ENCODE peak calls at places on chromosomes 2 and 18, in ten cellular contexts. X is AG10803; F is iris pigment epithelial cell; J is Kasumi-1; B is NCI-H2081; G is body of pancreas; T is stimulated activated CD4-positive, alpha-beta T cell treated with anti-CD3 and anti-CD28 coated beads, TNF-alpha, amount 100 ng/mL, for 48 hours; I is NCI-H1930; O is IMR-90; Z is HT1080. Q is an unnamed sample.

GRCh38 chr2:170813611-170814550 is 2.8 kb upstream of the GAD1 start:
- DNase-seq in X (peak), F (peak), J (peak), B (peak), G (peak), T (no peak), I (peak), O (peak), Z (peak), Q (peak)

GRCh38 chr2:168246072-168246482 is 1.3 kb downstream of the STK39 start:
- DNase-seq in X (no peak), F (no peak), J (no peak), B (peak), G (no peak), T (no peak), I (no peak), O (no peak), Z (no peak), Q (no peak)

GRCh38 chr18:68660355-68661183 is 54.3 kb downstream of the TMX3 start:
- DNase-seq in X (peak), F (peak), J (peak), B (peak), G (no peak), T (no peak), I (no peak), O (peak), Z (peak), Q (peak)

GRCh38 chr2:196534533-196534932 is 105.0 kb upstream of the CCDC150 start:
- DNase-seq in X (no peak), F (no peak), J (no peak), B (no peak), G (no peak), T (no peak), I (no peak), O (no peak), Z (no peak), Q (no peak)

GRCh38 chr2:214265991-214266489 is 144.8 kb upstream of the VWC2L start:
- DNase-seq in X (peak), F (peak), J (no peak), B (no peak), G (no peak), T (no peak), I (no peak), O (peak), Z (no peak), Q (no peak)

GRCh38 chr2:240172071-240172895 is 31.8 kb upstream of the OTOS start:
- DNase-seq in X (no peak), F (no peak), J (no peak), B (no peak), G (no peak), T (no peak), I (no peak), O (no peak), Z (no peak), Q (no peak)

GRCh38 chr18:79900610-79901570 is 50.6 kb downstream of the SLC66A2 start:
- DNase-seq in X (no peak), F (no peak), J (no peak), B (no peak), G (peak), T (no peak), I (no peak), O (no peak), Z (no peak), Q (no peak)

GRCh38 chr2:75539955-75540716 is 20.6 kb downstream of the EVA1A start:
- DNase-seq in X (peak), F (no peak), J (no peak), B (no peak), G (no peak), T (no peak), I (no peak), O (no peak), Z (no peak), Q (no peak)

GRCh38 chr2:62505109-62505508 is 886 bp downstream of the TMEM17 start:
- DNase-seq in X (peak), F (no peak), J (no peak), B (peak), G (no peak), T (no peak), I (no peak), O (no peak), Z (no peak), Q (no peak)

GRCh38 chr2:8539743-8540551 is 141.9 kb upstream of the ID2 start:
- DNase-seq in X (no peak), F (no peak), J (peak), B (peak), G (peak), T (no peak), I (no peak), O (no peak), Z (no peak), Q (no peak)

GRCh38 chr2:1503471-1504310 is 90.4 kb downstream of the TPO start:
- DNase-seq in X (no peak), F (no peak), J (no peak), B (no peak), G (no peak), T (no peak), I (no peak), O (no peak), Z (no peak), Q (no peak)

GRCh38 chr18:23203891-23204432 is 68.7 kb downstream of the CABLES1 start:
- DNase-seq in X (no peak), F (no peak), J (no peak), B (no peak), G (peak), T (no peak), I (no peak), O (no peak), Z (no peak), Q (no peak)

GRCh38 chr2:144456680-144457079 is 63.2 kb downstream of the ZEB2 start:
- DNase-seq in X (peak), F (peak), J (peak), B (no peak), G (no peak), T (no peak), I (no peak), O (peak), Z (peak), Q (no peak)

Q was measured in COLO829.